ENCODE peak calls at places on chromosomes 11 and 22, in seven cellular contexts. R, Q, T, K, E, D and C are unnamed samples.

GRCh38 chr11:62372871-62373270 is 35.6 kb downstream of the ASRGL1 start:
- DNase-seq in R (no peak), Q (no peak), T (no peak), K (no peak), E (no peak), D (no peak), C (no peak)

GRCh38 chr22:36874309-36874696 is 13.5 kb downstream of the NCF4 start:
- DNase-seq in R (no peak), Q (no peak), T (no peak), K (no peak), E (no peak), D (no peak), C (no peak)

GRCh38 chr11:72750086-72750485 is 2.1 kb downstream of the ARAP1 start:
- DNase-seq in R (no peak), Q (no peak), T (no peak), K (no peak), E (no peak), D (peak; percentile 36), C (no peak)

GRCh38 chr22:29813563-29813962 is 24.5 kb downstream of the ASCC2 start:
- DNase-seq in R (no peak), Q (no peak), T (no peak), K (no peak), E (no peak), D (no peak), C (no peak)

GRCh38 chr11:93236741-93237675 is 39.2 kb upstream of the SLC36A4 start:
- DNase-seq in R (peak; percentile 65), Q (peak; percentile 51), T (no peak), K (peak; percentile 56), E (no peak), D (no peak), C (no peak)

GRCh38 chr11:41714101-41714500 is 254.6 kb upstream of the LRRC4C start:
- DNase-seq in R (no peak), Q (no peak), T (no peak), K (no peak), E (no peak), D (no peak), C (no peak)

GRCh38 chr22:31891366-31892079 is 52.8 kb upstream of the YWHAH start:
- DNase-seq in R (no peak), Q (no peak), T (no peak), K (no peak), E (no peak), D (no peak), C (no peak)

GRCh38 chr11:60917267-60917666 is 3.3 kb downstream of the TMEM109 start:
- DNase-seq in R (no peak), Q (no peak), T (no peak), K (no peak), E (no peak), D (no peak), C (no peak)

GRCh38 chr11:57109331-57109730 is 72.4 kb upstream of the LRRC55 start:
- DNase-seq in R (no peak), Q (no peak), T (no peak), K (no peak), E (no peak), D (no peak), C (no peak)

GRCh38 chr11:94196363-94196762 is 67.7 kb downstream of the PANX1 start:
- DNase-seq in R (no peak), Q (peak; percentile 22), T (no peak), K (no peak), E (no peak), D (no peak), C (no peak)

GRCh38 chr22:29256606-29257325 is 11.0 kb downstream of the RHBDD3 start:
- DNase-seq in R (no peak), Q (no peak), T (no peak), K (no peak), E (no peak), D (no peak), C (no peak)

GRCh38 chr11:112481893-112482292 is 221.2 kb upstream of the PLET1 start:
- DNase-seq in R (no peak), Q (no peak), T (no peak), K (no peak), E (no peak), D (no peak), C (no peak)

GRCh38 chr11:93225642-93226041 is 27.9 kb upstream of the SLC36A4 start:
- DNase-seq in R (no peak), Q (no peak), T (no peak), K (no peak), E (no peak), D (no peak), C (no peak)

GRCh38 chr11:73566422-73566821 is 31.5 kb downstream of the FAM168A start:
- DNase-seq in R (no peak), Q (no peak), T (no peak), K (no peak), E (no peak), D (no peak), C (no peak)

GRCh38 chr11:25992254-25992653 is 339.7 kb upstream of the ANO3 start:
- DNase-seq in R (no peak), Q (no peak), T (no peak), K (no peak), E (no peak), D (no peak), C (no peak)

GRCh38 chr11:64207247-64208085 is 945 bp downstream of the FERMT3 start:
- DNase-seq in R (no peak), Q (peak; percentile 41), T (peak; percentile 67), K (no peak), E (peak; percentile 72), D (peak; percentile 87), C (no peak)

GRCh38 chr11:70558651-70559050 is 160.3 kb downstream of the CTTN start:
- DNase-seq in R (no peak), Q (no peak), T (no peak), K (no peak), E (no peak), D (peak; percentile 28), C (no peak)

GRCh38 chr11:110858556-110858921 is 146.3 kb upstream of the ARHGAP20 start:
- DNase-seq in R (no peak), Q (peak; percentile 32), T (no peak), K (no peak), E (no peak), D (peak; percentile 82), C (no peak)

GRCh38 chr11:10351768-10352641 is 47.1 kb downstream of the ADM start:
- DNase-seq in R (peak; percentile 59), Q (peak; percentile 77), T (no peak), K (peak; percentile 68), E (no peak), D (peak; percentile 63), C (no peak)

GRCh38 chr22:25172153-25172552 is 27.5 kb upstream of the CRYBB3 start:
- DNase-seq in R (no peak), Q (peak; percentile 28), T (peak; percentile 8), K (peak; percentile 52), E (peak; percentile 28), D (peak; percentile 46), C (no peak)

GRCh38 chr11:1622076-1622475 is at the start of gene KRTAP5-4:
- DNase-seq in R (no peak), Q (no peak), T (no peak), K (no peak), E (no peak), D (no peak), C (no peak)
- H3K4me3 ChIP-seq in R (no peak within 1 kb of the TSS), Q (no peak within 1 kb of the TSS), T (no peak within 1 kb of the TSS), K (no peak within 1 kb of the TSS), E (no peak within 1 kb of the TSS), D (no peak within 1 kb of the TSS), C (no peak within 1 kb of the TSS)

GRCh38 chr11:4092031-4092430 is 2.6 kb upstream of the RRM1 start:
- DNase-seq in R (no peak), Q (no peak), T (peak; percentile 25), K (no peak), E (no peak), D (no peak), C (no peak)
- H3K9me3 ChIP-seq in R (no peaks in the 10 kb centered on the region), Q (no peaks in the 10 kb centered on the region), T (no peaks in the 10 kb centered on the region), K (no peaks in the 10 kb centered on the region), E (no peaks in the 10 kb centered on the region), D (no peaks in the 10 kb centered on the region), C (no peaks in the 10 kb centered on the region)

GRCh38 chr22:44668190-44668885 is 33.7 kb upstream of the PRR5 start:
- DNase-seq in R (peak; percentile 68), Q (no peak), T (peak; percentile 39), K (peak; percentile 52), E (peak; percentile 52), D (peak; percentile 53), C (no peak)
- H3K4me3 ChIP-seq in R (peak overlapping the region; percentile 72), Q (no peak overlapping the region), T (peak overlapping the region; percentile 73), K (peak overlapping the region; percentile 44), E (peak overlapping the region; percentile 60), D (peak overlapping the region; percentile 58), C (peak overlapping the region; percentile 76)

GRCh38 chr11:29171350-29171950 is 845.4 kb downstream of the KCNA4 start:
- DNase-seq in R (no peak), Q (no peak), T (no peak), K (no peak), E (no peak), D (no peak), C (no peak)
- H3K9me3 ChIP-seq in R (no peaks in the 10 kb centered on the region), Q (no peaks in the 10 kb centered on the region), T (no peaks in the 10 kb centered on the region), K (no peaks in the 10 kb centered on the region), E (no peaks in the 10 kb centered on the region), D (no peaks in the 10 kb centered on the region), C (no peaks in the 10 kb centered on the region)

GRCh38 chr11:20048707-20049106 is 111.6 kb downstream of the DBX1 start:
- DNase-seq in R (peak; percentile 38), Q (no peak), T (no peak), K (no peak), E (no peak), D (no peak), C (no peak)

GRCh38 chr11:20050551-20051333 is 109.5 kb downstream of the DBX1 start:
- DNase-seq in R (peak; percentile 35), Q (no peak), T (no peak), K (no peak), E (no peak), D (no peak), C (no peak)

GRCh38 chr11:20048246-20048645 is 112.0 kb downstream of the DBX1 start:
- DNase-seq in R (no peak), Q (no peak), T (no peak), K (no peak), E (no peak), D (no peak), C (no peak)

GRCh38 chr11:20049231-20049630 is 111.0 kb downstream of the DBX1 start:
- DNase-seq in R (peak; percentile 67), Q (no peak), T (no peak), K (no peak), E (no peak), D (no peak), C (peak; percentile 11)

DNA sequence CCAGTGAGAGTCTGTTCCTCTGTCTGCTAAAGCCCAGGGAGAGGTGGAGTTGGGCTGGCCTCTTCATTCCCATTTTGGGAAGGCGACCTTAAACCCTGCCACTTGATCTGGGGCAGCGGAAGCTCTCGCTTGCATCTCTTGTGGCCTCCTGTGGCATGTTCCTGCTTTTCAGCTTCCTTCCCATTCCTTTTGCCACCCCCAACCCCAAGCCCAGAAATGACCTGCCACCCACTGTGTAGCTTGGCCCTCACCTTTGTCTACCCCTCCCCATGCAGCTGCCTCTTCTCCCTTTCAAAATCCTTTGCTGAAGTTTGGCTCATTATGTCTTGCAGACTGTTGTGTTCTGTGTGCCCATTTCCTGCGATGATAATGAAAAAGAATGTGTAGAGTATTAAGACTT is 110.2 kb downstream of the DBX1 start:
- DNase-seq in R (no peak), Q (no peak), T (no peak), K (no peak), E (no peak), D (no peak), C (no peak)
- H3K4me3 ChIP-seq in R (no peak overlapping the region), Q (no peak overlapping the region), T (no peak overlapping the region), K (no peak overlapping the region), E (no peak overlapping the region), D (no peak overlapping the region), C (no peak overlapping the region)